ENCODE peak calls at places on chromosomes 11 and 22, in eight cellular contexts. B is effector CD4-positive, alpha-beta T cell; K is KBM-7; D is NCI-H2171; S is RKO; O is left colon; U is heart left ventricle; G is amniotic epithelial cell. L is an unnamed sample.

GRCh38 chr11:102205805-102206204 is 95.6 kb downstream of the YAP1 start:
- DNase-seq in D (no peak), S (no peak), O (no peak), K (no peak), U (no peak), B (no peak), G (no peak), L (no peak)

GRCh38 chr22:42648368-42649260 is 578 bp downstream of the CYB5R3 start:
- DNase-seq in U (no peak), G (no peak), B (peak), D (no peak), O (peak), K (peak), S (peak), L (peak)

GRCh38 chr11:134664447-134664846 is 252.4 kb upstream of the B3GAT1 start:
- DNase-seq in U (no peak), G (no peak), D (no peak), O (no peak), K (no peak), B (no peak), S (no peak), L (no peak)

GRCh38 chr11:134543144-134544044 is 131.4 kb upstream of the B3GAT1 start:
- DNase-seq in S (no peak), B (no peak), O (no peak), G (no peak), U (no peak), K (no peak), D (no peak), L (no peak)

GRCh38 chr11:117828641-117829368 is 4.3 kb upstream of the FXYD2 start:
- DNase-seq in G (peak), D (no peak), O (peak), B (peak), S (no peak), U (peak), K (no peak), L (peak)

GRCh38 chr11:1074244-1075221 is at the start of gene MUC2:
- DNase-seq in O (peak), B (no peak), U (peak), G (no peak), K (no peak), S (no peak), D (no peak), L (no peak)

GRCh38 chr11:100888836-100889235 is 201.7 kb downstream of the ARHGAP42 start:
- DNase-seq in B (no peak), O (no peak), G (peak), U (no peak), K (no peak), D (no peak), S (no peak), L (no peak)

GRCh38 chr11:2827256-2827655 is 58.3 kb downstream of the CDKN1C start:
- DNase-seq in D (no peak), G (no peak), S (no peak), K (no peak), O (no peak), B (no peak), U (peak), L (no peak)

GRCh38 chr11:84819561-84819960 is 807.6 kb downstream of the DLG2 start:
- DNase-seq in O (no peak), K (no peak), S (no peak), D (no peak), U (no peak), B (no peak), G (no peak), L (no peak)

GRCh38 chr11:117610045-117610444 is 187.0 kb downstream of the DSCAML1 start:
- DNase-seq in D (no peak), S (no peak), U (no peak), B (no peak), O (no peak), K (no peak), G (no peak), L (peak)

GRCh38 chr22:49396817-49397216 is 430.9 kb downstream of the BRD1 start:
- DNase-seq in G (no peak), B (no peak), O (no peak), S (no peak), D (no peak), U (no peak), K (no peak), L (peak)

GRCh38 chr11:133945087-133945974 is 11.4 kb downstream of the IGSF9B start:
- DNase-seq in U (peak), G (no peak), D (no peak), K (no peak), S (no peak), B (peak), O (no peak), L (no peak)

GRCh38 chr22:42921301-42921700 is 64.2 kb upstream of the ARFGAP3 start:
- DNase-seq in G (no peak), D (no peak), S (no peak), K (no peak), U (no peak), B (no peak), O (no peak), L (no peak)

GRCh38 chr11:12692238-12693074 is 18.2 kb downstream of the TEAD1 start:
- DNase-seq in G (peak), U (peak), S (peak), O (peak), D (no peak), B (no peak), K (no peak), L (peak)

GRCh38 chr22:29815580-29815979 is 22.5 kb downstream of the ASCC2 start:
- DNase-seq in O (no peak), D (no peak), B (no peak), U (no peak), S (no peak), G (no peak), K (no peak), L (no peak)

GRCh38 chr22:26887456-26887855 is 230.1 kb downstream of the MIAT start:
- DNase-seq in O (no peak), U (no peak), D (no peak), S (no peak), K (no peak), G (peak), B (no peak), L (peak)

GRCh38 chr11:134995746-134996145 is 583.7 kb upstream of the B3GAT1 start:
- DNase-seq in S (no peak), D (no peak), U (no peak), G (no peak), B (no peak), O (no peak), K (no peak), L (no peak)

GRCh38 chr22:29408925-29409324 is 20.6 kb upstream of the AP1B1 start:
- DNase-seq in G (no peak), D (no peak), O (no peak), B (no peak), U (no peak), S (no peak), K (no peak), L (no peak)

GRCh38 chr22:26580240-26580962 is 9.5 kb downstream of the TPST2 start:
- DNase-seq in G (no peak), U (no peak), O (no peak), D (no peak), B (no peak), S (no peak), K (no peak), L (no peak)

GRCh38 chr11:114085965-114086364 is 26.5 kb downstream of the ZBTB16 start:
- DNase-seq in O (peak), G (no peak), K (no peak), U (no peak), S (no peak), B (no peak), D (no peak), L (no peak)

GRCh38 chr22:42357634-42358296 is 74.4 kb downstream of the NFAM1 start:
- DNase-seq in B (no peak), O (no peak), U (no peak), G (no peak), D (no peak), K (no peak), S (no peak), L (no peak)

GRCh38 chr11:35980646-35981402 is 37.0 kb downstream of the LDLRAD3 start:
- DNase-seq in U (no peak), S (no peak), K (no peak), D (no peak), B (no peak), G (no peak), O (no peak), L (no peak)

GRCh38 chr11:68312780-68313573 is 586 bp downstream of the LRP5 start:
- DNase-seq in S (peak), D (no peak), B (no peak), U (no peak), O (peak), G (no peak), K (no peak), L (no peak)

GRCh38 chr22:43747877-43748276 is 64.2 kb downstream of the EFCAB6 start:
- DNase-seq in B (no peak), S (no peak), U (no peak), O (no peak), G (no peak), D (no peak), K (no peak), L (no peak)

GRCh38 chr22:18088825-18089568 is 11.2 kb downstream of the PEX26 start:
- DNase-seq in D (no peak), K (no peak), G (no peak), B (no peak), O (peak), U (no peak), S (no peak), L (no peak)

GRCh38 chr11:614583-615452 is 932 bp downstream of the IRF7 start:
- DNase-seq in B (no peak), G (no peak), O (peak), K (no peak), D (no peak), U (peak), S (peak), L (no peak)

GRCh38 chr22:39723463-39723862 is 152.9 kb downstream of the CACNA1I start:
- DNase-seq in S (no peak), D (no peak), G (no peak), U (no peak), B (no peak), K (no peak), O (no peak), L (no peak)

GRCh38 chr22:20764729-20765128 is 9.2 kb upstream of the SERPIND1 start:
- DNase-seq in D (no peak), O (no peak), K (no peak), U (no peak), S (no peak), G (no peak), B (no peak), L (no peak)

GRCh38 chr22:21688706-21689381 is 23.0 kb downstream of the PPIL2 start:
- DNase-seq in K (no peak), O (no peak), G (no peak), U (no peak), D (no peak), S (no peak), B (no peak), L (no peak)